ENCODE peak calls at places on chromosomes 1 and 21, in seven cellular contexts. I is cerebellar cortex; K is Right ventricle myocardium superior; G is NCI-H526 treated with DMSO at 0.1 percent for 48 hours; C is NCI-H345; F is activated CD4-positive, alpha-beta T cell treated with anti-CD3 and anti-CD28 coated beads for 24 hours; U is occipital lobe. E is an unnamed sample.

GRCh38 chr1:147669475-147670318 is 627 bp downstream of the ACP6 start:
- DNase-seq in I (peak), K (peak), G (peak), C (peak), F (peak), U (peak), E (peak)

GRCh38 chr1:226281058-226281457 is 27.9 kb downstream of the LIN9 start:
- DNase-seq in I (no peak), K (no peak), G (no peak), C (no peak), F (no peak), U (no peak), E (no peak)

GRCh38 chr21:31182231-31183129 is 144.2 kb upstream of the KRTAP19-8 start:
- DNase-seq in I (no peak), K (no peak), G (no peak), C (no peak), F (peak), U (no peak), E (no peak)

GRCh38 chr1:232923739-232924386 is 26.5 kb upstream of the NTPCR start:
- DNase-seq in I (no peak), K (no peak), G (no peak), C (no peak), F (peak), U (no peak), E (no peak)

GRCh38 chr1:17606826-17607440 is 67.4 kb downstream of the ARHGEF10L start:
- DNase-seq in I (peak), K (peak), G (peak), C (peak), F (peak), U (peak), E (peak)

GRCh38 chr1:152182431-152182830 is 23.4 kb upstream of the RPTN start:
- DNase-seq in I (no peak), K (no peak), G (no peak), C (no peak), F (no peak), U (no peak), E (no peak)

GRCh38 chr1:245041058-245041698 is 113.6 kb upstream of the KIF26B start:
- DNase-seq in I (no peak), K (no peak), G (no peak), C (no peak), F (no peak), U (no peak), E (no peak)

GRCh38 chr1:23562138-23562819 is 3.0 kb upstream of the ID3 start:
- DNase-seq in I (peak), K (peak), G (peak), C (peak), F (no peak), U (peak), E (peak)

GRCh38 chr21:44737706-44738354 is 26.5 kb upstream of the TSPEAR start:
- DNase-seq in I (peak), K (no peak), G (no peak), C (peak), F (no peak), U (no peak), E (no peak)

GRCh38 chr1:51636765-51637522 is 20.1 kb downstream of the OSBPL9 start:
- DNase-seq in I (no peak), K (no peak), G (no peak), C (no peak), F (no peak), U (no peak), E (no peak)

GRCh38 chr1:44246806-44247205 is 33.5 kb downstream of the DMAP1 start:
- DNase-seq in I (no peak), K (no peak), G (peak), C (no peak), F (no peak), U (no peak), E (no peak)

GRCh38 chr1:31750858-31751638 is 13.1 kb downstream of the ADGRB2 start:
- DNase-seq in I (peak), K (no peak), G (no peak), C (no peak), F (no peak), U (no peak), E (no peak)

GRCh38 chr1:185062710-185063370 is 17.5 kb downstream of the RNF2 start:
- DNase-seq in I (no peak), K (no peak), G (no peak), C (no peak), F (no peak), U (no peak), E (no peak)

GRCh38 chr1:225882008-225882698 is at the start of gene TMEM63A:
- DNase-seq in I (peak), K (peak), G (peak), C (no peak), F (peak), U (peak), E (peak)

GRCh38 chr1:8661185-8662110 is 156.0 kb downstream of the RERE start:
- DNase-seq in I (no peak), K (no peak), G (no peak), C (no peak), F (peak), U (no peak), E (no peak)

GRCh38 chr21:34553199-34553952 is 41.4 kb upstream of the KCNE1 start:
- DNase-seq in I (no peak), K (no peak), G (no peak), C (no peak), F (no peak), U (no peak), E (no peak)

GRCh38 chr1:97636941-97637340 is 283.9 kb downstream of the DPYD start:
- DNase-seq in I (no peak), K (no peak), G (no peak), C (no peak), F (no peak), U (no peak), E (no peak)

GRCh38 chr1:240743696-240744095 is 131.7 kb upstream of the GREM2 start:
- DNase-seq in I (no peak), K (no peak), G (no peak), C (no peak), F (no peak), U (no peak), E (no peak)

GRCh38 chr1:55284856-55285255 is 69.7 kb upstream of the USP24 start:
- DNase-seq in I (peak), K (no peak), G (peak), C (peak), F (no peak), U (peak), E (no peak)

GRCh38 chr1:56394298-56394697 is 185.1 kb downstream of the PLPP3 start:
- DNase-seq in I (no peak), K (peak), G (no peak), C (no peak), F (no peak), U (no peak), E (no peak)

GRCh38 chr1:71087060-71087459 is 6.2 kb upstream of the ZRANB2 start:
- DNase-seq in I (no peak), K (no peak), G (no peak), C (no peak), F (no peak), U (no peak), E (no peak)

GRCh38 chr1:117342397-117342796 is 24.9 kb upstream of the MAN1A2 start:
- DNase-seq in I (no peak), K (no peak), G (no peak), C (no peak), F (no peak), U (no peak), E (no peak)

GRCh38 chr1:159208460-159208825 is 3.8 kb downstream of the ACKR1 start:
- DNase-seq in I (no peak), K (no peak), G (no peak), C (no peak), F (no peak), U (no peak), E (no peak)

GRCh38 chr1:151988405-151988851 is 5.2 kb downstream of the S100A10 start:
- DNase-seq in I (no peak), K (no peak), G (no peak), C (no peak), F (no peak), U (no peak), E (no peak)

GRCh38 chr1:150410582-150411101 is 46.7 kb downstream of the RPRD2 start:
- DNase-seq in I (no peak), K (no peak), G (no peak), C (no peak), F (no peak), U (peak), E (peak)

GRCh38 chr1:231563253-231563652 is 34.8 kb downstream of the TSNAX start:
- DNase-seq in I (no peak), K (no peak), G (no peak), C (no peak), F (no peak), U (no peak), E (no peak)

GRCh38 chr1:18951818-18952391 is 4.6 kb downstream of the IFFO2 start:
- DNase-seq in I (no peak), K (no peak), G (no peak), C (no peak), F (peak), U (no peak), E (no peak)

GRCh38 chr1:71190843-71191242 is 110.0 kb upstream of the ZRANB2 start:
- DNase-seq in I (no peak), K (no peak), G (no peak), C (no peak), F (no peak), U (no peak), E (no peak)

E was measured in amygdala.